ENCODE peak calls at places on chromosomes 2 and 18, in eight cellular contexts. F is brain microvascular endothelial cell; L is adrenal gland; U is fibroblast of villous mesenchyme; N is small intestine; Z is dorsolateral prefrontal cortex; E is BJ; O is naive thymus-derived CD4-positive, alpha-beta T cell. P is an unnamed sample.

GRCh38 chr2:215540646-215541045 is 104.8 kb upstream of the FN1 start:
- DNase-seq in F (peak; percentile 91), L (no peak), N (no peak), O (no peak), Z (no peak), E (no peak), U (no peak), P (no peak)

GRCh38 chr2:230827774-230828271 is 36.9 kb upstream of the ITM2C start:
- DNase-seq in F (no peak), U (no peak), N (no peak), E (no peak), Z (no peak), O (no peak), L (no peak), P (no peak)

GRCh38 chr2:237341872-237342271 is 72.1 kb downstream of the COL6A3 start:
- DNase-seq in O (no peak), N (no peak), U (peak; percentile 82), E (no peak), F (no peak), L (no peak), Z (no peak), P (no peak)

GRCh38 chr18:67266591-67267237 is 249.8 kb downstream of the DSEL start:
- DNase-seq in Z (no peak), F (peak; percentile 35), E (no peak), L (no peak), N (no peak), O (no peak), U (peak; percentile 60), P (no peak)

GRCh38 chr2:230129343-230129742 is 60.6 kb upstream of the SLC16A14 start:
- DNase-seq in F (no peak), Z (no peak), U (peak; percentile 61), O (no peak), E (no peak), L (no peak), N (peak; percentile 73), P (no peak)

GRCh38 chr2:60998628-60999545 is 18.6 kb upstream of the PEX13 start:
- DNase-seq in N (peak; percentile 50), F (no peak), O (peak; percentile 52), E (no peak), L (no peak), Z (no peak), U (peak; percentile 63), P (peak; percentile 55)

GRCh38 chr2:69798466-69798908 is 31.0 kb upstream of the GMCL1 start:
- DNase-seq in Z (no peak), E (no peak), N (peak; percentile 49), F (peak; percentile 57), U (peak; percentile 61), L (peak; percentile 29), O (no peak), P (no peak)

GRCh38 chr2:112481528-112482228 is at the start of gene TTL:
- DNase-seq in Z (peak; percentile 87), N (peak; percentile 74), L (peak; percentile 75), E (no peak), F (peak; percentile 34), O (peak; percentile 75), U (peak; percentile 58), P (peak; percentile 76)

GRCh38 chr2:11701831-11702301 is 31.9 kb upstream of the NTSR2 start:
- DNase-seq in U (peak; percentile 98), F (no peak), O (no peak), Z (no peak), L (peak; percentile 55), N (no peak), E (no peak), P (no peak)

GRCh38 chr18:38961880-38962279 is 1396.3 kb upstream of the CELF4 start:
- DNase-seq in N (no peak), E (no peak), L (no peak), U (no peak), Z (no peak), O (no peak), F (no peak), P (no peak)

GRCh38 chr2:150732064-150732463 is 244.6 kb upstream of the RND3 start:
- DNase-seq in U (peak; percentile 28), O (no peak), E (peak; percentile 28), Z (no peak), L (no peak), F (peak; percentile 47), N (no peak), P (no peak)

GRCh38 chr2:128817171-128817570 is 498.5 kb upstream of the HS6ST1 start:
- DNase-seq in Z (no peak), F (no peak), O (no peak), U (no peak), L (no peak), E (no peak), N (no peak), P (no peak)

GRCh38 chr2:156329922-156330726 is 2.4 kb downstream of the NR4A2 start:
- DNase-seq in E (no peak), O (peak; percentile 26), F (no peak), Z (no peak), L (no peak), U (no peak), N (no peak), P (peak; percentile 35)

GRCh38 chr2:20665261-20666113 is 1.5 kb upstream of the GDF7 start:
- DNase-seq in L (no peak), N (no peak), Z (no peak), E (no peak), F (no peak), O (no peak), U (no peak), P (no peak)

GRCh38 chr2:151711025-151711424 is 23.3 kb downstream of the NEB start:
- DNase-seq in L (no peak), U (no peak), Z (no peak), E (no peak), F (no peak), O (no peak), N (no peak), P (no peak)

GRCh38 chr2:176464886-176465564 is 195.8 kb downstream of the MTX2 start:
- DNase-seq in E (no peak), L (no peak), U (no peak), N (no peak), F (no peak), O (no peak), Z (no peak), P (no peak)

GRCh38 chr2:200156140-200156858 is 150.2 kb upstream of the SPATS2L start:
- DNase-seq in O (no peak), F (peak; percentile 90), U (peak; percentile 95), Z (no peak), E (peak; percentile 55), L (peak; percentile 58), N (peak; percentile 87), P (no peak)

GRCh38 chr2:57959380-57959779 is 87.2 kb upstream of the VRK2 start:
- DNase-seq in F (no peak), U (no peak), Z (no peak), O (no peak), E (no peak), N (no peak), L (no peak), P (no peak)

DNA sequence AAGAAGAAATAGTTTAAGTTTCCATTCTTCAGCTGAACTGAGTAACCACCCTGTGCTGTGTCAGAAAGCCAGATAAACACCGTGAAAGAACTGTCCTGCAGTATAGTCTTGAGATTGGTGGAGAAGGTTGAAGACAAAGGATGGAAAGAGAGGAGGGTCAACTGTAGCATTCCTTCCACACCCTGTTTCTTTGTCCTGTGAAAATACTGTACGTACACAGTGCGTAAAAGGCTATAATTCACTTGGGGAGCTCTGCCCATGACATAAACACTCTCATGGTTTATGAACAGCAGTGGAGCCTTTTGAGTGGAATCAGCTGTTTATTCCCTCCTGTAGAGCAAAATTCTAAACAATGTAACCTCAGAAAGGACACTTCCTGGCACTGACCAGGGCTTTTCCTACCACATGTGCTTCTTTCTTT is 91.7 kb upstream of the FOSL2 start:
- DNase-seq in Z (no peak), E (peak; percentile 74), L (no peak), U (peak; percentile 99), N (no peak), F (no peak), O (no peak), P (no peak)
- H3K4me3 ChIP-seq in Z (no peak overlapping the region), E (peak overlapping the region; percentile 21), L (no peak overlapping the region), U (peak overlapping the region; percentile 30), N (no peak overlapping the region), F (no peak overlapping the region), O (no peak overlapping the region), P (no peak overlapping the region)

DNA sequence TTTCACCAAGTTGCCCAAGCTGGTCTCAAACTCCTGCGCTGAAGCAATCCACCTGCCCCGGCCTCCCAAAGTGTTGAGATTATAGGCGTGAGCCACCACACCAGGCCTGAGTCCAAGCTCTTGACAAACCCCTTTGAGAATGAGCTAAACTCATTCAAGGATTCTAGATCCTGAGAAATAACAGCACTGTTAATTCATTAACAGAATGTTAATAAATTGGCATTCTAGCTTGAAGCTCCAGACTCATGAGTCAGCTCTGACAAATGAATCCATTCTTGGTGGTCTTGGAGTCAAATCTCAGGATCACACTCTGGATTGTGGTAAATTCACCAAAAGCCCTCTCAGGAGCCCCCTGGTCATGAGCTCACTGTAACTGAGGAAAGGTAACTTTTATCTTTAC is 1.8 kb downstream of the NARS1 start:
- DNase-seq in Z (no peak), O (no peak), U (no peak), L (no peak), E (no peak), F (no peak), N (no peak), P (no peak)
- H3K4me3 ChIP-seq in Z (no peak overlapping the region), O (no peak overlapping the region), U (no peak overlapping the region), L (no peak overlapping the region), E (no peak overlapping the region), F (no peak overlapping the region), N (no peak overlapping the region), P (no peak overlapping the region)

DNA sequence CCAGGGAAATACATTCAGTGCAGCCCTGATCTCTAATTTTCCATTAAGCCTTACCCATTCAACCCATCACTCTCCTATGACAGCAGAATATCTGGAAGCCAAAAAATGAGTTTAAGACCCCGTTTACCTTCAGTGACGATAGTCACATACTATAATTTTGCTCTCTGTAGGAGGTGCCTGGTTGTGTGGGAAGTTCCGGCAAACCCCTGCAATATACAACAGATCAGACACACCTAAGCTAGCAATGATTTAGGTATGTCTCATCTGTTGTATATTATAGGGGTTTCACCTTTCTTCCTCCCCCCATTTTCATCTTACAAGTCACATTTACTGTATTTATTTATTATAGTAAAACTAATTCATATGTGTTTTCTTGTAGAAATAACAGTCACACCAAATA is 101.7 kb downstream of the DOCK10 start:
- DNase-seq in Z (no peak), U (no peak), O (no peak), N (no peak), F (no peak), L (no peak), E (no peak), P (no peak)
- H3K4me3 ChIP-seq in Z (no peak overlapping the region), U (no peak overlapping the region), O (no peak overlapping the region), N (no peak overlapping the region), F (no peak overlapping the region), L (no peak overlapping the region), E (no peak overlapping the region), P (no peak overlapping the region)

GRCh38 chr2:3535794-3536681 is 16.7 kb upstream of the ADI1 start:
- DNase-seq in L (peak; percentile 83), O (no peak), F (peak; percentile 93), N (peak; percentile 60), Z (no peak), E (peak; percentile 87), U (peak; percentile 98), P (no peak)
- H3K4me3 ChIP-seq in L (no peak overlapping the region), O (peak overlapping the region; percentile 41), F (peak overlapping the region; percentile 56), N (no peak overlapping the region), Z (no peak overlapping the region), E (peak overlapping the region; percentile 38), U (peak overlapping the region; percentile 52), P (no peak overlapping the region)